ENCODE peak calls at places on chromosomes 5 and 9, in six cellular contexts. W, Y, V, J, R and X are unnamed samples.

GRCh38 chr5:170740586-170741205 is 42.8 kb upstream of the GABRP start:
- DNase-seq in J (no peak), Y (no peak), W (no peak), V (no peak), R (no peak), X (no peak)

GRCh38 chr5:142175039-142175438 is 66.5 kb downstream of the NDFIP1 start:
- DNase-seq in W (no peak), Y (no peak), J (no peak), V (peak; percentile 16), R (no peak), X (no peak)

GRCh38 chr5:136028090-136028489 is 698 bp upstream of the TGFBI start:
- DNase-seq in Y (peak; percentile 78), V (no peak), R (no peak), W (no peak), J (no peak), X (no peak)

GRCh38 chr5:135433626-135434426 is 13.3 kb downstream of the DCANP1 start:
- DNase-seq in W (peak; percentile 45), Y (peak; percentile 73), V (no peak), R (no peak), J (no peak), X (no peak)

GRCh38 chr9:95087659-95088242 is 229.8 kb downstream of the FANCC start:
- DNase-seq in W (no peak), Y (no peak), V (no peak), J (no peak), R (no peak), X (no peak)

GRCh38 chr5:35143841-35144240 is 86.4 kb downstream of the PRLR start:
- DNase-seq in Y (no peak), R (no peak), J (no peak), W (no peak), V (no peak), X (no peak)

GRCh38 chr5:124402144-124402581 is 344.3 kb downstream of the ZNF608 start:
- DNase-seq in R (no peak), J (no peak), Y (peak; percentile 87), W (peak; percentile 16), V (no peak), X (peak; percentile 69)

GRCh38 chr5:54743997-54744788 is 226.6 kb downstream of the SNX18 start:
- DNase-seq in V (peak; percentile 30), Y (no peak), W (peak; percentile 97), J (no peak), R (no peak), X (peak; percentile 97)

GRCh38 chr5:158858011-158858410 is 241.7 kb downstream of the EBF1 start:
- DNase-seq in R (no peak), V (no peak), W (no peak), Y (no peak), J (no peak), X (no peak)

GRCh38 chr9:79988126-79988525 is 416.4 kb downstream of the TLE4 start:
- DNase-seq in J (no peak), R (no peak), W (no peak), V (no peak), Y (no peak), X (no peak)

GRCh38 chr5:1320436-1321344 is 24.2 kb downstream of the CLPTM1L start:
- DNase-seq in R (no peak), V (peak; percentile 17), J (no peak), Y (peak; percentile 76), W (no peak), X (no peak)

GRCh38 chr5:68646142-68646541 is 430.6 kb downstream of the PIK3R1 start:
- DNase-seq in V (no peak), Y (no peak), J (no peak), W (peak; percentile 31), R (no peak), X (no peak)

GRCh38 chr9:90444609-90445008 is 198.0 kb downstream of the DIRAS2 start:
- DNase-seq in W (no peak), R (no peak), Y (no peak), V (no peak), J (no peak), X (no peak)

GRCh38 chr9:113635586-113635985 is 172.1 kb downstream of the RGS3 start:
- DNase-seq in V (peak; percentile 9), Y (no peak), W (no peak), J (no peak), R (no peak), X (no peak)

GRCh38 chr5:59786271-59786805 is 107.2 kb downstream of the PDE4D start:
- DNase-seq in J (no peak), Y (no peak), R (no peak), V (no peak), W (peak; percentile 53), X (peak; percentile 16)

GRCh38 chr5:31364881-31365636 is 166.8 kb downstream of the DROSHA start:
- DNase-seq in J (no peak), V (no peak), W (peak; percentile 88), R (no peak), Y (no peak), X (peak; percentile 47)

GRCh38 chr5:110354341-110354740 is 372.1 kb downstream of the TMEM232 start:
- DNase-seq in V (peak; percentile 35), Y (no peak), R (no peak), W (peak; percentile 16), J (no peak), X (no peak)

GRCh38 chr9:87223397-87224246 is 274.0 kb upstream of the DAPK1 start:
- DNase-seq in J (no peak), V (no peak), W (no peak), R (no peak), Y (no peak), X (no peak)

GRCh38 chr5:143054480-143054941 is 284.3 kb downstream of the ARHGAP26 start:
- DNase-seq in Y (no peak), R (no peak), J (no peak), W (no peak), V (no peak), X (no peak)

GRCh38 chr9:130058154-130058553 is 4.4 kb downstream of the GPR107 start:
- DNase-seq in J (no peak), W (no peak), V (no peak), R (peak; percentile 37), Y (no peak), X (no peak)
- TF ChIP-seq CTCF in J (peak; percentile 43), W (peak; percentile 34), V (no peak), R (peak; percentile 14), Y (no peak), X (no peak)

DNA sequence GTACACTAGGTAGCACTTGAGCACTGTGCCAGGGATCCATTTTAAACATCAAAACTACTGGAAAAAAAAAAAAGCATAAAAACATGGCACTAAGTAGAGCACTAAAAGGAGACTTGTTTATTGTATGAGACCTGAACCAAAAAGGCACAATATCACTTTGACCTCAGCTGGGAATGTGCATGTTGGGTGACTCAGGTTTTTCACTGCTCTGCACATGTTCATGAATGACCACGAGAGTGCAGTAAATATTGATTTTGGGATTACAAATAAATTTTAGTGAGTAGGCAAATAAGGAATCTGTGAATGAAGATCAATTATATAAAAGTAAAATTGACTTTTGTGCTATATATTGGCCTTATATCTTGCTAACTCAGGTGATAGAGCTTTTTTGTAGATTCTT is 11.8 kb downstream of the RMI1 start:
- DNase-seq in V (no peak), Y (no peak), W (no peak), J (no peak), R (peak; percentile 3), X (no peak)
- TF ChIP-seq CTCF in V (no peak), Y (no peak), W (no peak), J (no peak), R (no peak), X (peak; percentile 12)

DNA sequence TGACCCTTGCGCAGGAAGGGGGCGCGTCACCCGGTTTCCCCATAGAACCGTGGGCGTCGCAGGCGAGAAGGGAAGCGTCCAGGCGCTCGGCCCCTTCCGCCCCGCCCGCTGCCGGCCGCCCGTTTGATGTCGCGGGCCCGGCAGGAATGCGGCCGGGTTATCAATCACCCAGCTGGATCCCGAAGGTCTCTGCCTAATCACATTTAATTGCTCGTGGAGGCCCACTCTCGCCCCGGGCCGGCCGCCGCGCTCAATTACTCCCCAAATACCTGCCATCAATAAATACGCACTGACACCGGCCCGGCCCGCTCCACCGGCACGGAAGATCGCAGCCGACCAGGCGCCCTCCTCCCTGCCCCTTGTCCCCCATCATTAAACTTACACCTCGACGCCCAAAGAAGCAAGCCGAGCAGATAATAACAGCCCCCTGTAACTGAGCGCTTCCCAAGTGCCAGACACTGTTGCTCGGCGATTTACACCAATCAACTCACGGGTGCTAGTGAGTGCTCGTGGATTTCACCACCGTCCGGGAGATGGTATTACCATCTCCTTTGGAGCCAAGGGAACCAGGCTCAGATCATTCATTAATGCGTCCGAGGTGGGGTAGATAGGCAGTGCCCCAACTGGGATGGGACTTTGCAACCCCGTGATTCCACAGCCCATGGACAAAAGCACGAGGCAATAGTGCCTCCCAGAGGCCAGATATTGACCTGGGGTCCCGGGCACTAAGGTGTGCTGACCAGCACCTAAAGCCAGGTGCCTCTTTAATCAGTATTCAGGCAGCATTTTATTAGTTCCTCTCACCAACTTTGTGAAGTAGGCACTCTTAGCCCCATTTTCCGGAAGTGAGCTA is 11.3 kb downstream of the MSX2 start:
- DNase-seq in R (peak; percentile 90), V (peak; percentile 28), Y (no peak), J (peak; percentile 45), W (no peak), X (no peak)
- TF ChIP-seq CTCF in R (peak; percentile 90), V (peak; percentile 9), Y (no peak), J (peak; percentile 75), W (peak; percentile 27), X (peak; percentile 27)

DNA sequence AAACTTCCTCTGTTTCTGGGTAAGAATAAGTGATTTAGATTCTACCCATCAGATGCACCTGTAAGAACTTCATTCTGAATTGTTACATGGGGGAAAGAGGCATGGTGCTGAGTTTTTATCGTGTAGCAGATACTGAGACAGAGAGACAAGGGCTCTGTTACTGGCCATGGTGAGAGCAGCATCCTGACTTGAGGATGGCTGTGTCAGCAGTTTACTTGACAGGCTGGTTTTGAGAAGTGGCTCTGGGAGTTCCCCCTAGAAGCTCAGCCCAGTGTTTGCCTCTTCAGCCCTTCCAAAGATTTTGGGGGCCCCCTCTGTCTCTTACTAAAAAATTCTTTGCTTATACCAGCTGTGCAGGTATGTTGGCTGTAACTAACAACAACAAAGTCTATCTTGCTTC is 510.5 kb downstream of the LRRC70 start:
- DNase-seq in W (no peak), J (no peak), R (no peak), Y (no peak), V (no peak), X (no peak)
- TF ChIP-seq CTCF in W (no peak), J (no peak), R (no peak), Y (no peak), V (no peak), X (no peak)

GRCh38 chr9:2821855-2822254 is 22.0 kb downstream of the PUM3 start:
- DNase-seq in J (no peak), W (no peak), Y (no peak), R (no peak), V (no peak), X (no peak)

GRCh38 chr9:2819165-2819564 is 24.7 kb downstream of the PUM3 start:
- DNase-seq in J (no peak), V (no peak), W (no peak), Y (no peak), R (no peak), X (no peak)

GRCh38 chr9:2824054-2824453 is 19.8 kb downstream of the PUM3 start:
- DNase-seq in J (no peak), R (no peak), W (no peak), V (no peak), Y (no peak), X (no peak)

GRCh38 chr9:2826291-2826690 is 17.6 kb downstream of the PUM3 start:
- DNase-seq in J (no peak), R (no peak), Y (no peak), V (no peak), W (no peak), X (no peak)

GRCh38 chr9:2824564-2824963 is 19.3 kb downstream of the PUM3 start:
- DNase-seq in W (no peak), V (peak; percentile 37), R (peak; percentile 20), J (no peak), Y (no peak), X (no peak)
- TF ChIP-seq CTCF in W (peak; percentile 19), V (no peak), R (no peak), J (peak; percentile 49), Y (no peak), X (no peak)